ENCODE peak calls at places on chromosomes 3 and 15, in five cellular contexts. C is stimulated activated effector memory CD8-positive, alpha-beta T cell treated with anti-CD3 and anti-CD28 coated beads, Interleukin-12 subunit alpha, Interleukin-12 subunit beta, amount 100 ng/mL, for 72 hours; O is endothelial cell; G is AG09319; J is iPS-NIHi11. T is an unnamed sample.

GRCh38 chr15:48266029-48266428 is 59.9 kb downstream of the SLC12A1 start:
- DNase-seq in C (no peak), G (no peak), J (no peak), O (no peak), T (no peak)

GRCh38 chr3:11582123-11582968 is 61.4 kb downstream of the VGLL4 start:
- DNase-seq in O (no peak), J (peak), G (peak), C (no peak), T (no peak)

GRCh38 chr3:48273594-48274211 is 32.8 kb downstream of the ZNF589 start:
- DNase-seq in C (peak), J (peak), G (peak), O (peak), T (peak)

GRCh38 chr15:29747837-29748417 is 74.3 kb downstream of the TJP1 start:
- DNase-seq in O (no peak), J (no peak), G (no peak), C (no peak), T (no peak)

GRCh38 chr15:50024183-50024795 is 94.7 kb downstream of the ATP8B4 start:
- DNase-seq in O (no peak), C (no peak), J (no peak), G (peak), T (no peak)

GRCh38 chr15:77503240-77503639 is 82.6 kb downstream of the HMG20A start:
- DNase-seq in J (no peak), G (no peak), O (no peak), C (no peak), T (no peak)

GRCh38 chr15:29613951-29614382 is 208.3 kb downstream of the TJP1 start:
- DNase-seq in O (no peak), G (no peak), J (peak), C (no peak), T (no peak)

GRCh38 chr15:67290319-67290718 is 35.7 kb downstream of the IQCH start:
- DNase-seq in J (no peak), C (no peak), O (no peak), G (no peak), T (no peak)

GRCh38 chr3:134002326-134002725 is 27.4 kb downstream of the SLCO2A1 start:
- DNase-seq in J (no peak), G (peak), C (no peak), O (no peak), T (no peak)

GRCh38 chr3:108302570-108302969 is 6.2 kb downstream of the HHLA2 start:
- DNase-seq in C (no peak), O (no peak), J (no peak), G (no peak), T (no peak)

GRCh38 chr3:180048840-180049239 is 12.1 kb upstream of the PEX5L start:
- DNase-seq in J (no peak), G (no peak), C (no peak), O (no peak), T (no peak)

GRCh38 chr3:149325581-149325980 is 7.9 kb downstream of the TM4SF18 start:
- DNase-seq in G (no peak), J (no peak), O (no peak), C (no peak), T (no peak)

T was measured in neural crest cell.